ENCODE peak calls at places on chromosomes 7 and 10, in ten cellular contexts. W is stimulated activated CD4-positive, alpha-beta T cell treated with anti-CD3 and anti-CD28 coated beads, Interleukin-4, amount 100 ng/mL, for 1 hour; Q is astrocyte of the spinal cord; I is GM10248; K is left lobe of liver; Z is GOT3; P is iPS-NIHi11; B is GM20000; A is NT2/D1; V is activated T-helper 1 cell treated with anti-CD3 and anti-CD28 coated beads, Interleukin-2, amount 50 U/mL, for 16 hours. N is an unnamed sample.

GRCh38 chr10:113108180-113108835 is 158.3 kb downstream of the TCF7L2 start:
- DNase-seq in W (peak), Q (no peak), I (peak), K (no peak), Z (no peak), P (peak), B (no peak), A (peak), V (no peak), N (no peak)

GRCh38 chr10:43069597-43069996 is 7.3 kb upstream of the RET start:
- DNase-seq in W (no peak), Q (no peak), I (no peak), K (no peak), Z (no peak), P (no peak), B (no peak), A (no peak), V (no peak), N (no peak)

GRCh38 chr7:90251304-90251635 is 6.3 kb downstream of the CFAP69 start:
- DNase-seq in W (no peak), Q (no peak), I (no peak), K (no peak), Z (no peak), P (no peak), B (no peak), A (no peak), V (no peak), N (no peak)

GRCh38 chr7:139720705-139721231 is 57.0 kb downstream of the HIPK2 start:
- DNase-seq in W (no peak), Q (peak), I (no peak), K (no peak), Z (no peak), P (no peak), B (no peak), A (no peak), V (no peak), N (no peak)

GRCh38 chr7:73606801-73607691 is 17.3 kb downstream of the MLXIPL start:
- DNase-seq in W (peak), Q (peak), I (peak), K (peak), Z (no peak), P (peak), B (peak), A (peak), V (peak), N (peak)

GRCh38 chr7:39709768-39710291 is 86.5 kb downstream of the RALA start:
- DNase-seq in W (no peak), Q (peak), I (peak), K (no peak), Z (no peak), P (peak), B (peak), A (no peak), V (no peak), N (no peak)

GRCh38 chr10:12843296-12843945 is 158.1 kb downstream of the CCDC3 start:
- DNase-seq in W (no peak), Q (no peak), I (no peak), K (no peak), Z (no peak), P (no peak), B (no peak), A (no peak), V (no peak), N (no peak)

GRCh38 chr7:157932498-157933218 is 595.9 kb downstream of the DNAJB6 start:
- DNase-seq in W (no peak), Q (no peak), I (no peak), K (no peak), Z (no peak), P (no peak), B (no peak), A (no peak), V (no peak), N (peak)

GRCh38 chr10:124376411-124376810 is 42.3 kb downstream of the OAT start:
- DNase-seq in W (no peak), Q (no peak), I (no peak), K (no peak), Z (no peak), P (no peak), B (no peak), A (no peak), V (no peak), N (no peak)

GRCh38 chr10:46247808-46248569 is 38.8 kb upstream of the ANTXRL start:
- DNase-seq in W (no peak), Q (no peak), I (no peak), K (peak), Z (no peak), P (no peak), B (no peak), A (no peak), V (no peak), N (no peak)

GRCh38 chr7:44220732-44221131 is 20.0 kb downstream of the YKT6 start:
- DNase-seq in W (no peak), Q (no peak), I (no peak), K (no peak), Z (no peak), P (no peak), B (no peak), A (no peak), V (no peak), N (no peak)

GRCh38 chr7:83546586-83546985 is 102.4 kb downstream of the SEMA3E start:
- DNase-seq in W (no peak), Q (peak), I (no peak), K (no peak), Z (no peak), P (no peak), B (no peak), A (no peak), V (no peak), N (no peak)

GRCh38 chr7:43649755-43650274 is 66.9 kb downstream of the STK17A start:
- DNase-seq in W (no peak), Q (peak), I (peak), K (no peak), Z (no peak), P (no peak), B (peak), A (no peak), V (peak), N (no peak)

GRCh38 chr10:101079874-101080273 is 18.1 kb downstream of the KAZALD1 start:
- DNase-seq in W (no peak), Q (no peak), I (no peak), K (no peak), Z (no peak), P (no peak), B (no peak), A (no peak), V (no peak), N (no peak)

GRCh38 chr10:102287991-102288390 is 42.7 kb downstream of the GBF1 start:
- DNase-seq in W (no peak), Q (no peak), I (no peak), K (no peak), Z (no peak), P (no peak), B (no peak), A (no peak), V (no peak), N (no peak)

GRCh38 chr7:147894271-147894670 is 696.3 kb upstream of the C7orf33 start:
- DNase-seq in W (no peak), Q (no peak), I (no peak), K (no peak), Z (no peak), P (peak), B (no peak), A (peak), V (no peak), N (no peak)

GRCh38 chr10:101047268-101047667 is 14.5 kb upstream of the KAZALD1 start:
- DNase-seq in W (no peak), Q (no peak), I (no peak), K (no peak), Z (no peak), P (peak), B (no peak), A (no peak), V (no peak), N (no peak)

GRCh38 chr10:13758302-13758701 is 171.5 kb downstream of the PRPF18 start:
- DNase-seq in W (no peak), Q (peak), I (no peak), K (no peak), Z (no peak), P (no peak), B (no peak), A (no peak), V (no peak), N (peak)

GRCh38 chr10:58164517-58164916 is 103.2 kb downstream of the IPMK start:
- DNase-seq in W (no peak), Q (no peak), I (no peak), K (no peak), Z (no peak), P (no peak), B (no peak), A (no peak), V (no peak), N (no peak)

GRCh38 chr10:7411671-7412481 is 1.0 kb upstream of the SFMBT2 start:
- DNase-seq in W (peak), Q (no peak), I (peak), K (peak), Z (no peak), P (no peak), B (peak), A (no peak), V (no peak), N (no peak)